ENCODE peak calls at places on chromosomes 12 and 14, in four cellular contexts. One of them, this sample, is unnamed.
A peak's percentile ranks its signal among the peaks of the same experiment; 100 is the strongest.

GRCh38 chr14:75298187-75298985 is 19.8 kb downstream of the FOS start:
- DNase-seq in cardiac muscle cell: no peak
- DNase-seq in SK-N-SH: no peak
- DNase-seq in endodermal cell: no peak
- DNase-seq in this sample: no peak

GRCh38 chr12:117360222-117360550 is 1.2 kb downstream of the NOS1 start:
- DNase-seq in cardiac muscle cell: no peak
- DNase-seq in SK-N-SH: peak; percentile 43
- DNase-seq in endodermal cell: no peak
- DNase-seq in this sample: no peak

GRCh38 chr12:90801776-90802175 is 153.2 kb downstream of the CCER1 start:
- DNase-seq in cardiac muscle cell: no peak
- DNase-seq in SK-N-SH: no peak
- DNase-seq in endodermal cell: no peak
- DNase-seq in this sample: peak; percentile 22

GRCh38 chr12:132056320-132056719 is 87.8 kb downstream of the DDX51 start:
- DNase-seq in cardiac muscle cell: no peak
- DNase-seq in SK-N-SH: no peak
- DNase-seq in endodermal cell: no peak
- DNase-seq in this sample: peak; percentile 25

GRCh38 chr14:55699131-55700057 is 119.4 kb downstream of the KTN1 start:
- DNase-seq in cardiac muscle cell: no peak
- DNase-seq in SK-N-SH: no peak
- DNase-seq in endodermal cell: peak; percentile 50
- DNase-seq in this sample: peak; percentile 57

GRCh38 chr12:64894827-64895475 is 70.5 kb downstream of the TBC1D30 start:
- DNase-seq in cardiac muscle cell: no peak
- DNase-seq in SK-N-SH: no peak
- DNase-seq in endodermal cell: no peak
- DNase-seq in this sample: no peak

GRCh38 chr14:33788116-33788515 is 162.8 kb downstream of the EGLN3 start:
- DNase-seq in cardiac muscle cell: no peak
- DNase-seq in SK-N-SH: no peak
- DNase-seq in endodermal cell: no peak
- DNase-seq in this sample: no peak

GRCh38 chr12:67456281-67456918 is 187.2 kb downstream of the CAND1 start:
- DNase-seq in cardiac muscle cell: no peak
- DNase-seq in SK-N-SH: peak; percentile 18
- DNase-seq in endodermal cell: no peak
- DNase-seq in this sample: no peak

GRCh38 chr14:101561897-101562490 is 699 bp downstream of the DIO3 start:
- DNase-seq in cardiac muscle cell: no peak
- DNase-seq in SK-N-SH: no peak
- DNase-seq in endodermal cell: no peak
- DNase-seq in this sample: peak; percentile 87

GRCh38 chr12:43338848-43339526 is 213.0 kb downstream of the ADAMTS20 start:
- DNase-seq in cardiac muscle cell: peak; percentile 90
- DNase-seq in SK-N-SH: peak; percentile 31
- DNase-seq in endodermal cell: peak; percentile 82
- DNase-seq in this sample: peak; percentile 17

GRCh38 chr12:2958432-2959193 is 584 bp upstream of the TEAD4 start:
- DNase-seq in cardiac muscle cell: peak; percentile 75
- DNase-seq in SK-N-SH: peak; percentile 89
- DNase-seq in endodermal cell: peak; percentile 89
- DNase-seq in this sample: peak; percentile 98

GRCh38 chr14:75979071-75979571 is 2.7 kb downstream of the TGFB3 start:
- DNase-seq in cardiac muscle cell: peak; percentile 63
- DNase-seq in SK-N-SH: peak; percentile 74
- DNase-seq in endodermal cell: peak; percentile 87
- DNase-seq in this sample: peak; percentile 90

GRCh38 chr14:63974176-63974575 is 121.4 kb downstream of the SYNE2 start:
- DNase-seq in cardiac muscle cell: no peak
- DNase-seq in SK-N-SH: no peak
- DNase-seq in endodermal cell: no peak
- DNase-seq in this sample: no peak
- TF ChIP-seq CTCF in cardiac muscle cell: no peak
- TF ChIP-seq CTCF in SK-N-SH: no peak
- TF ChIP-seq CTCF in endodermal cell: no peak
- TF ChIP-seq CTCF in this sample: no peak

GRCh38 chr12:111352300-111352993 is 16.4 kb downstream of the PHETA1 start:
- DNase-seq in cardiac muscle cell: no peak
- DNase-seq in SK-N-SH: no peak
- DNase-seq in endodermal cell: no peak
- DNase-seq in this sample: no peak
- H3K9me3 ChIP-seq in cardiac muscle cell: no peaks in the 10 kb centered on the region
- H3K9me3 ChIP-seq in SK-N-SH: no peaks in the 10 kb centered on the region
- H3K9me3 ChIP-seq in endodermal cell: peaks cover 15% of the 10 kb centered on the region
- H3K9me3 ChIP-seq in this sample: peaks cover 6% of the 10 kb centered on the region

GRCh38 chr14:20247651-20248246 is 8.7 kb downstream of the OR11H4 start:
- DNase-seq in cardiac muscle cell: no peak
- DNase-seq in SK-N-SH: peak; percentile 5
- DNase-seq in endodermal cell: no peak
- DNase-seq in this sample: peak; percentile 53
- TF ChIP-seq CTCF in cardiac muscle cell: no peak
- TF ChIP-seq CTCF in SK-N-SH: peak; percentile 33
- TF ChIP-seq CTCF in endodermal cell: peak; percentile 64
- TF ChIP-seq CTCF in this sample: no peak

GRCh38 chr12:128970941-128971340 is 117.7 kb downstream of the GLT1D1 start:
- DNase-seq in cardiac muscle cell: no peak
- DNase-seq in SK-N-SH: no peak
- DNase-seq in endodermal cell: no peak
- DNase-seq in this sample: no peak
- H3K9me3 ChIP-seq in cardiac muscle cell: no peaks in the 10 kb centered on the region
- H3K9me3 ChIP-seq in SK-N-SH: no peaks in the 10 kb centered on the region
- H3K9me3 ChIP-seq in endodermal cell: no peaks in the 10 kb centered on the region
- H3K9me3 ChIP-seq in this sample: no peaks in the 10 kb centered on the region

DNA sequence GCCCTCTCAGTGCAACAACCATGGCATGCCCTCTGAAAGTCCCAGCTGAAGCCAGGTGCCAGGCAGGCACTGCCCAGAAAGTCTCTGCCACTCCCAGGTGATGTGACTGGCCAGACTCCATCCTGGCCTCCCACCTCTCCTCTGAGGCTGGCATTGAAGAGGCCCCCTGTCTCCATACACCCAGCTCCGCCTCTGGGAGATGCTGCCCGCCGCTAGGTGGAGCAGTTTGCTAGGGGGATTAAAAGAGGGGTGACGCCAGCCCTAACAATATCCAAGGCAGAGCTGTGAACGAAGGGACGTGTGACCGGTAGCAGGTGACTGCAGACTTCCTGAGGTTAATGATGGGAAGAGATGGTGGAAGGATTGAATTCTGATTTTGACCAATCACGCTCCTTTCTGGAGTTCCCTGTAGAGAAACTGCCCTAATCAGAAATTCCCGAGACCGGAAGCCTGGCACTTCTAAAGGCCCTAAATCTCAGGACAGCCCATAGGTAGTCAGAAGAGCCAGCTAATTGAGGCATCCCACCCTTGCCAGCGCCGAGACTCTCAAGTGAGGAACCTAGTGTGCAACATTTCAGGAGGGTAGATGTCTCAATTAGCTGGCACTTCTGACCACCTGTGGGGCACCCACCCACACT is 8.3 kb upstream of the PLEK2 start:
- DNase-seq in cardiac muscle cell: no peak
- DNase-seq in SK-N-SH: no peak
- DNase-seq in endodermal cell: peak; percentile 78
- DNase-seq in this sample: no peak
- TF ChIP-seq CTCF in cardiac muscle cell: peak; percentile 36
- TF ChIP-seq CTCF in SK-N-SH: no peak
- TF ChIP-seq CTCF in endodermal cell: peak; percentile 70
- TF ChIP-seq CTCF in this sample: peak; percentile 55

GRCh38 chr14:77205566-77205965 is 24.0 kb downstream of the TMEM63C start:
- DNase-seq in cardiac muscle cell: no peak
- DNase-seq in SK-N-SH: no peak
- DNase-seq in endodermal cell: no peak
- DNase-seq in this sample: no peak

GRCh38 chr14:77206261-77206824 is 24.7 kb downstream of the TMEM63C start:
- DNase-seq in cardiac muscle cell: no peak
- DNase-seq in SK-N-SH: no peak
- DNase-seq in endodermal cell: no peak
- DNase-seq in this sample: no peak

GRCh38 chr14:77203611-77204456 is 22.2 kb downstream of the TMEM63C start:
- DNase-seq in cardiac muscle cell: no peak
- DNase-seq in SK-N-SH: peak; percentile 70
- DNase-seq in endodermal cell: peak; percentile 58
- DNase-seq in this sample: no peak

GRCh38 chr14:77204907-77205306 is 23.3 kb downstream of the TMEM63C start:
- DNase-seq in cardiac muscle cell: no peak
- DNase-seq in SK-N-SH: no peak
- DNase-seq in endodermal cell: no peak
- DNase-seq in this sample: no peak

DNA sequence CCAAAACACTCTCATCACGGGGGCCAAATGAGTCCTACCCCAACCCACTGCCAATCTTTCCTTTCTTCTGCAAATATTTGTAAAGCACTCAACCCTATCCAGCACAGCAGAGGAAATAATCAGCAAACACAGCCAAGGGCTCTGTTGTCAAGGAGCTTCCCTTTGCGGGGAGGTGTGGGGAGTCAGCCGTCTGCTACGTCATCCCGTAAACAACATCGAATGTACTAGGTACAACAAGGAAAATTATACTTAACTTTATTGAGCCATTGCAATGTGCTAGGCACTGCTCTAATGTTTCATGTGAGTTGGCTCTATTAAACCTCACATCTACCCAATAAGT is 22.8 kb downstream of the TMEM63C start:
- DNase-seq in cardiac muscle cell: no peak
- DNase-seq in SK-N-SH: no peak
- DNase-seq in endodermal cell: no peak
- DNase-seq in this sample: no peak
- H3K9me3 ChIP-seq in cardiac muscle cell: no peaks in the 10 kb centered on the region
- H3K9me3 ChIP-seq in SK-N-SH: no peaks in the 10 kb centered on the region
- H3K9me3 ChIP-seq in endodermal cell: no peaks in the 10 kb centered on the region
- H3K9me3 ChIP-seq in this sample: no peaks in the 10 kb centered on the region

DNA sequence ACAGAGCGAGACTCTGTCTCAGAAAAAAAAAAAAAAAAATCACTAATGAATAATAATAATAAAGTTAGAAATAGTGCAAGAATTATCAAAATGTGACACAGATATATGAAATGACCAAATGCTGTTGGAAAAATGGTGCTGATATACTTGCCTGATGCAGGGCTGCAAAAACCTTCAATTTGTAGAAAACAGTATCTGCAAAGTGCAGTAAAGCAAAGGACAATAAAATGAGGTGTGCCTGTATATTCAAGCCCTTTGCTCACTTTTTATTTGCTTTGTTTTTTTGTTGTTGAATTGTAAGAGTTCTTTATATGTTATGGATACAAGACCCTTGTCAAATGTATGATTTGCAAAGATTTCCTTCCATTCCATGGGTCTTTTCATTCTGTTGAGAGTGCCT is 9.0 kb upstream of the PAPOLA start:
- DNase-seq in cardiac muscle cell: no peak
- DNase-seq in SK-N-SH: no peak
- DNase-seq in endodermal cell: no peak
- DNase-seq in this sample: no peak
- TF ChIP-seq CTCF in cardiac muscle cell: no peak
- TF ChIP-seq CTCF in SK-N-SH: no peak
- TF ChIP-seq CTCF in endodermal cell: no peak
- TF ChIP-seq CTCF in this sample: no peak

GRCh38 chr12:133107121-133107520 is 23.0 kb downstream of the ZNF891 start:
- DNase-seq in cardiac muscle cell: no peak
- DNase-seq in SK-N-SH: no peak
- DNase-seq in endodermal cell: no peak
- DNase-seq in this sample: no peak
- H3K9me3 ChIP-seq in cardiac muscle cell: peaks cover 41% of the 10 kb centered on the region
- H3K9me3 ChIP-seq in SK-N-SH: peaks cover 84% of the 10 kb centered on the region
- H3K9me3 ChIP-seq in endodermal cell: peaks cover 97% of the 10 kb centered on the region
- H3K9me3 ChIP-seq in this sample: peaks cover 60% of the 10 kb centered on the region

DNA sequence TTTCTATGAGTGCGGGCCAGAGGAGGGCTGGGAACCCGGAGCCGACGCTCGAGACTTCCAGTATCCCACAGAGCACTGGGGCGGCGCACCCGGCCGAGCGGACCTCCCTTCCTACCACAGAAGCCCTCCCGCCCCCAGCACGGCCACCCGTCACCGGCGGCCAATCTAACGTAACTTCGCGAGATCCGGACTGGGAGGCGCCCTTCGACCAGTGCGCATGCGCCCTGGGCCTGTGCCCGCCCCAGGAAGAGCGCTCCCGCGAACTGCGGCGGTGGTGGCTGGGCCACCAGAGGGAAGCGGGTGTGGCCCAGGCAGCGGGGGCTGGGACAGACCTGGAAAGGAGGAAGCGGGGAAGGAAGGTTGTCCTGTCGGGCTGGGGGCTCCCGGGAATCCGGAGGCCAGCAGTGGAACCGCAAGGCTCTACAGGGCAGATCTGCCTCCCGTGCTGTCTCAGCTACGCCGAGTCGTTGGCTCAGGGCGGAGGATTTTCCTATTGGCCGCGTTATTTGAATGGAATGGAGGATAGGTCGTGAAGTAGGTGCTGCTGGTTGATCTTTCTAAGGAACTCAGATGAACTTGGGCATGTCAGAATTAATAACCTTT is at the start of gene PPP1R12A:
- DNase-seq in cardiac muscle cell: peak; percentile 99
- DNase-seq in SK-N-SH: peak; percentile 94
- DNase-seq in endodermal cell: peak; percentile 100
- DNase-seq in this sample: peak; percentile 93
- TF ChIP-seq CTCF in cardiac muscle cell: peak; percentile 10
- TF ChIP-seq CTCF in SK-N-SH: no peak
- TF ChIP-seq CTCF in endodermal cell: peak; percentile 45
- TF ChIP-seq CTCF in this sample: no peak

This sample was measured in osteoblast.